ENCODE peak calls at places on chromosomes 5 and 9, in six cellular contexts. V is effector memory CD4-positive, alpha-beta T cell; I is brain microvascular endothelial cell; L is choroid plexus epithelial cell; K is IMR-90; R is CD8-positive, alpha-beta T cell. X is an unnamed sample.
A peak's percentile ranks its signal among the peaks of the same experiment; 100 is the strongest.

GRCh38 chr9:97632406-97632991 is 669 bp downstream of the TSTD2 start:
- DNase-seq in V (no peak), I (peak; percentile 68), L (peak; percentile 85), K (peak; percentile 84), R (peak; percentile 22), X (peak; percentile 48)

GRCh38 chr5:66850354-66851075 is 254.3 kb downstream of the MAST4 start:
- DNase-seq in V (no peak), I (no peak), L (peak; percentile 64), K (peak; percentile 8), R (no peak), X (peak; percentile 55)

GRCh38 chr5:100970646-100971045 is 67.6 kb upstream of the ST8SIA4 start:
- DNase-seq in V (no peak), I (no peak), L (no peak), K (no peak), R (no peak), X (no peak)

GRCh38 chr5:1503301-1504243 is 20.2 kb downstream of the LPCAT1 start:
- DNase-seq in V (no peak), I (no peak), L (no peak), K (peak; percentile 28), R (peak; percentile 22), X (no peak)

GRCh38 chr5:376951-377325 is 55.4 kb downstream of the AHRR start:
- DNase-seq in V (no peak), I (no peak), L (no peak), K (no peak), R (no peak), X (no peak)

GRCh38 chr5:2992806-2993205 is 241.3 kb upstream of the IRX2 start:
- DNase-seq in V (no peak), I (no peak), L (no peak), K (no peak), R (no peak), X (no peak)

GRCh38 chr9:19754921-19755320 is 33.9 kb downstream of the SLC24A2 start:
- DNase-seq in V (no peak), I (no peak), L (no peak), K (no peak), R (no peak), X (no peak)

GRCh38 chr5:130762031-130762430 is 403.0 kb downstream of the HINT1 start:
- DNase-seq in V (no peak), I (peak; percentile 9), L (peak; percentile 31), K (no peak), R (no peak), X (peak; percentile 18)

GRCh38 chr9:109115931-109116541 is 3.7 kb downstream of the TMEM245 start:
- DNase-seq in V (no peak), I (no peak), L (no peak), K (no peak), R (no peak), X (no peak)

GRCh38 chr5:3535414-3536211 is 60.0 kb upstream of the IRX1 start:
- DNase-seq in V (no peak), I (no peak), L (no peak), K (no peak), R (no peak), X (no peak)

GRCh38 chr5:54176066-54176835 is 134.1 kb downstream of the ARL15 start:
- DNase-seq in V (no peak), I (no peak), L (no peak), K (no peak), R (no peak), X (no peak)

DNA sequence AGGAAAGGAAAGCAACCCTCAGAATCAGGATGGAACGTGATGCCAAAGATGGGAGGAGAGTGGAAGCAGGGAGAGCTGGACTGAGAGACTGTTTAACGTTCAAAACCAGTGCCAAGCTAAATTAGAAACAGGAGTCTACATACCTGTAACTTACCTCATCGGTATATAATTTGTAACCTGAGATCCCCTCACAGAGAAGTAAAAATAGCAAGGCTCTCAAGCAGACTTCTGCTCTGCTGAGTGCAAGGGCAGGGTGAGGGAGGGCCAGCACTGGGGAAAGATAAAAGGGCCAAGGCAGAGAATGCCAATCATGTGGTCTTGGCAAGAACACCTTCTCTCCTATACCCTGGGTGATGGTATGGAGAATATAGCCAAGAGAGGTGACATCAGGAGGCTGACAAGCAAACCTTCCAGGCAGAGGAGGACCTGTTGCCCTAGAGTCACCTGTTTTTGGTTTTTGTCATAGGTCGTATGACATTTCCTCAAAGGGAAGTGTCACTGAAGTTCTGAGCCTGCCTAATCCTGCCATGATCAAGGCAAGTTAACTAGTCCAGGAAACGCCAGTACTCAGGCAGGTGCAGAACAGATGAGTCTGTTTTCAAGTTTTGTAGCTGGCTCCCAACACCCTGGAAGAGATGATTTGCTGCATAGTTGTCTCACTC is 472.0 kb downstream of the NFIB start:
- DNase-seq in V (no peak), I (no peak), L (no peak), K (no peak), R (no peak), X (no peak)
- H3K4me3 ChIP-seq in V (no peak overlapping the region), I (no peak overlapping the region), L (no peak overlapping the region), K (no peak overlapping the region), R (no peak overlapping the region), X (no peak overlapping the region)

DNA sequence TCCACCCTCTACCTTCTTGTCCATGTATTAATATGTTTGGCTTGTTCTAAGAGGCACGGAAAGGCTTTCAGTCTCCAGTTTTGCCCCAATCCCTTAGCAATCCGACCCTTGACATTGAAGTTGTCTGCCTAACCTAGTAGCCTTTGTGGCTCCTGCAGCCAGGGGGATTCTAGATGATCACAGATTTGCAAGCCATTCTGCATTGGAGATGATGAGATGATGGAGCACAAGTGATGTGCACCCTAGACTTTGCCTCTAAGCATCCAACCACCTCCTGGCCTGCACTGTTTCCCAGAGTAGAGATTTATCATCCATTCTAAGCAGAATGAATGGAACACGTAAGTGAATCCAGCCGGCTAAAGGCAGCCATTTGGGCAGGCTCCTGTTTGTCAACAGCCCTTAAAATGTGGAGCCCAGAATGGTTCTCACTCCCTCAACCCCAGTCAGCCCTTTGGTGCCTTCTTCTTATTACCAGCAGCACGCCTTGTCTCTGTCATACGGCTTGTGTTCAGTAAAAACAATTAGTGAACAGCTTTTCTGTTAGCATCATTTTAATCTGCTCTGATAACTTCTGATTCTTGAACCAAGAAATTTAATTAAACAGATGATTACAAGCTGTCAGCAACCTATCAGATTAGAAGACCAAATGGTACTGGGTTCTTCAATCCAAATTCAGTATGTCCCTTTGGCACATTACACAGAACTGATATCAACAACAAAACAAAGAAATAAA is 5.7 kb upstream of the TRAF1 start:
- DNase-seq in V (no peak), I (no peak), L (no peak), K (no peak), R (no peak), X (no peak)
- H3K4me3 ChIP-seq in V (no peak overlapping the region), I (no peak overlapping the region), L (no peak overlapping the region), K (no peak overlapping the region), R (peak overlapping the region; percentile 6), X (no peak overlapping the region)

GRCh38 chr5:77645158-77645994 is 6.9 kb upstream of the OTP start:
- DNase-seq in V (no peak), I (no peak), L (no peak), K (no peak), R (peak; percentile 39), X (no peak)
- H3K4me3 ChIP-seq in V (no peak overlapping the region), I (no peak overlapping the region), L (no peak overlapping the region), K (peak overlapping the region; percentile 25), R (peak overlapping the region; percentile 36), X (no peak overlapping the region)

DNA sequence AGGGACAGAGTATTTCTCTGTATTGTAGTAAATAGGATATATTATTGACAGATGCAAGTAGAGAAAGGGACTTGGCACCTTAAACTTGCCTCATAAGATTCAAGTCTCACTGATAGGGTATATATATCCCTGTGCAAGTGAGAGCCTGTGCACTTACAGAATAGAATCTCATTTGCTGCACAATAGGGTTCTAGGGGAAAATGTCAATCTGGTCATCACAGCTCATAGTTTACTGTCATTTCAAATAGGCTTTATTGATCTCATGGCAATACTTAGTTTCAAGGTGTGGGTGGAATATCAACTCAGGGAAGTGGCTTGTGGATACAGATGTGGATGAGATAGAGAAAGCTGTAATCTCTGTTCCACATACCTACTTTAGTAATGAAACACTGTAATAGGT is 42.3 kb downstream of the TGFBR1 start:
- DNase-seq in V (no peak), I (no peak), L (no peak), K (no peak), R (no peak), X (no peak)
- H3K4me3 ChIP-seq in V (no peak overlapping the region), I (no peak overlapping the region), L (no peak overlapping the region), K (no peak overlapping the region), R (no peak overlapping the region), X (no peak overlapping the region)

DNA sequence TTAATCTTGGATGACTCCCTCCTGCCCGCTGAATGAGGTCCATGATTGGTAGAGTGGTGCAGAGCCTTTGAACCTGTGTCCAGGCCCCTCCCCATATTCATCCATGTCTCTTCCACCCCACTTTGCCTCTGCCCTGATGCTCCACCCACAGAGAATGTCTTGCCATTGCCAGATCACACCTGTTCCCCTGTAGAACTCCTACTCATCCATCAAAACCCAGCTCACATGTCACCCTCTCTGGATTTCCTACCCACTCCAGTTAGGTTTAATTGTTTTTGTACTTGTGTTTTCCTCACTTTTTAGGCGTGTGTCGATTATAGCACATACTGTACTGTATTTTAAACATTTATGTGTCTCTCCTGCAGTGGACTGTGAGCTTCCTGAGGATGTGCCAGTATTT is 107.0 kb upstream of the CTSL start:
- DNase-seq in V (no peak), I (no peak), L (no peak), K (no peak), R (no peak), X (no peak)
- H3K4me3 ChIP-seq in V (no peak overlapping the region), I (no peak overlapping the region), L (no peak overlapping the region), K (no peak overlapping the region), R (no peak overlapping the region), X (no peak overlapping the region)

GRCh38 chr5:77970891-77971290 is 194.8 kb upstream of the TBCA start:
- DNase-seq in V (no peak), I (no peak), L (no peak), K (no peak), R (no peak), X (no peak)

GRCh38 chr5:77973253-77973609 is 197.1 kb upstream of the TBCA start:
- DNase-seq in V (no peak), I (no peak), L (no peak), K (no peak), R (no peak), X (no peak)

GRCh38 chr5:77974576-77974975 is 198.4 kb upstream of the TBCA start:
- DNase-seq in V (no peak), I (no peak), L (no peak), K (no peak), R (no peak), X (no peak)

GRCh38 chr5:77971965-77972544 is 195.9 kb upstream of the TBCA start:
- DNase-seq in V (no peak), I (no peak), L (no peak), K (no peak), R (no peak), X (no peak)

GRCh38 chr5:77972545-77973252 is 196.6 kb upstream of the TBCA start:
- DNase-seq in V (no peak), I (no peak), L (no peak), K (no peak), R (no peak), X (no peak)
- H3K4me3 ChIP-seq in V (no peak overlapping the region), I (peak overlapping the region; percentile 52), L (peak overlapping the region; percentile 7), K (peak overlapping the region; percentile 20), R (peak overlapping the region; percentile 43), X (peak overlapping the region; percentile 45)